ENCODE peak calls at places on chromosome 3, in five cellular contexts. One of them, this sample, is unnamed.

GRCh38 chr3:124275421-124275820 is 283.5 kb upstream of the ROPN1 start:
- DNase-seq in right atrium auricular region: no peak
- DNase-seq in progenitor cell of endocrine pancreas: no peak
- DNase-seq in nephron progenitor cell: no peak
- DNase-seq in glutamatergic neuron: no peak
- DNase-seq in this sample: no peak

GRCh38 chr3:38004415-38005075 is 14.0 kb downstream of the VILL start:
- DNase-seq in right atrium auricular region: peak; percentile 85
- DNase-seq in progenitor cell of endocrine pancreas: peak; percentile 52
- DNase-seq in nephron progenitor cell: peak; percentile 64
- DNase-seq in glutamatergic neuron: peak; percentile 78
- DNase-seq in this sample: peak; percentile 51

GRCh38 chr3:135178566-135178965 is 383.5 kb downstream of the EPHB1 start:
- DNase-seq in right atrium auricular region: no peak
- DNase-seq in progenitor cell of endocrine pancreas: no peak
- DNase-seq in nephron progenitor cell: no peak
- DNase-seq in glutamatergic neuron: no peak
- DNase-seq in this sample: no peak

GRCh38 chr3:187403768-187404270 is 35.6 kb downstream of the RTP4 start:
- DNase-seq in right atrium auricular region: no peak
- DNase-seq in progenitor cell of endocrine pancreas: no peak
- DNase-seq in nephron progenitor cell: no peak
- DNase-seq in glutamatergic neuron: no peak
- DNase-seq in this sample: no peak

GRCh38 chr3:120272294-120272693 is 12.7 kb downstream of the GPR156 start:
- DNase-seq in right atrium auricular region: no peak
- DNase-seq in progenitor cell of endocrine pancreas: no peak
- DNase-seq in nephron progenitor cell: no peak
- DNase-seq in glutamatergic neuron: no peak
- DNase-seq in this sample: no peak

GRCh38 chr3:151085227-151085888 is at the start of gene MED12L:
- DNase-seq in right atrium auricular region: no peak
- DNase-seq in progenitor cell of endocrine pancreas: peak; percentile 77
- DNase-seq in nephron progenitor cell: peak; percentile 88
- DNase-seq in glutamatergic neuron: peak; percentile 88
- DNase-seq in this sample: peak; percentile 94

GRCh38 chr3:119559441-119559963 is at the start of gene CD80:
- DNase-seq in right atrium auricular region: peak; percentile 72
- DNase-seq in progenitor cell of endocrine pancreas: no peak
- DNase-seq in nephron progenitor cell: peak; percentile 8
- DNase-seq in glutamatergic neuron: peak; percentile 35
- DNase-seq in this sample: peak; percentile 58

GRCh38 chr3:134312072-134312872 is 61.6 kb upstream of the RYK start:
- DNase-seq in right atrium auricular region: peak; percentile 60
- DNase-seq in progenitor cell of endocrine pancreas: no peak
- DNase-seq in nephron progenitor cell: peak; percentile 22
- DNase-seq in glutamatergic neuron: peak; percentile 52
- DNase-seq in this sample: peak; percentile 55

GRCh38 chr3:37338500-37338899 is 164.1 kb upstream of the LRRFIP2 start:
- DNase-seq in right atrium auricular region: no peak
- DNase-seq in progenitor cell of endocrine pancreas: no peak
- DNase-seq in nephron progenitor cell: no peak
- DNase-seq in glutamatergic neuron: no peak
- DNase-seq in this sample: no peak

GRCh38 chr3:46504780-46505179 is 7.0 kb downstream of the RTP3 start:
- DNase-seq in right atrium auricular region: no peak
- DNase-seq in progenitor cell of endocrine pancreas: no peak
- DNase-seq in nephron progenitor cell: no peak
- DNase-seq in glutamatergic neuron: no peak
- DNase-seq in this sample: no peak

GRCh38 chr3:165336786-165337185 is 140.6 kb upstream of the SLITRK3 start:
- DNase-seq in right atrium auricular region: no peak
- DNase-seq in progenitor cell of endocrine pancreas: no peak
- DNase-seq in nephron progenitor cell: no peak
- DNase-seq in glutamatergic neuron: no peak
- DNase-seq in this sample: no peak

GRCh38 chr3:133461291-133461690 is 61.4 kb downstream of the BFSP2 start:
- DNase-seq in right atrium auricular region: no peak
- DNase-seq in progenitor cell of endocrine pancreas: no peak
- DNase-seq in nephron progenitor cell: no peak
- DNase-seq in glutamatergic neuron: no peak
- DNase-seq in this sample: no peak

GRCh38 chr3:38235466-38235865 is 30.1 kb upstream of the SLC22A13 start:
- DNase-seq in right atrium auricular region: no peak
- DNase-seq in progenitor cell of endocrine pancreas: no peak
- DNase-seq in nephron progenitor cell: no peak
- DNase-seq in glutamatergic neuron: no peak
- DNase-seq in this sample: no peak

GRCh38 chr3:139534444-139534812 is 5.1 kb downstream of the RBP1 start:
- DNase-seq in right atrium auricular region: no peak
- DNase-seq in progenitor cell of endocrine pancreas: no peak
- DNase-seq in nephron progenitor cell: no peak
- DNase-seq in glutamatergic neuron: no peak
- DNase-seq in this sample: no peak

GRCh38 chr3:81666502-81667121 is 94.8 kb downstream of the GBE1 start:
- DNase-seq in right atrium auricular region: no peak
- DNase-seq in progenitor cell of endocrine pancreas: no peak
- DNase-seq in nephron progenitor cell: no peak
- DNase-seq in glutamatergic neuron: no peak
- DNase-seq in this sample: peak; percentile 14

GRCh38 chr3:104190681-104191080 is 1176.0 kb upstream of the ALCAM start:
- DNase-seq in right atrium auricular region: no peak
- DNase-seq in progenitor cell of endocrine pancreas: no peak
- DNase-seq in nephron progenitor cell: no peak
- DNase-seq in glutamatergic neuron: no peak
- DNase-seq in this sample: no peak

GRCh38 chr3:126866175-126866759 is 116.6 kb upstream of the PLXNA1 start:
- DNase-seq in right atrium auricular region: no peak
- DNase-seq in progenitor cell of endocrine pancreas: no peak
- DNase-seq in nephron progenitor cell: no peak
- DNase-seq in glutamatergic neuron: no peak
- DNase-seq in this sample: no peak

GRCh38 chr3:128429751-128430150 is 36.9 kb downstream of the DNAJB8 start:
- DNase-seq in right atrium auricular region: no peak
- DNase-seq in progenitor cell of endocrine pancreas: no peak
- DNase-seq in nephron progenitor cell: no peak
- DNase-seq in glutamatergic neuron: peak; percentile 10
- DNase-seq in this sample: no peak

GRCh38 chr3:22937536-22937935 is 265.6 kb upstream of the UBE2E2 start:
- DNase-seq in right atrium auricular region: no peak
- DNase-seq in progenitor cell of endocrine pancreas: no peak
- DNase-seq in nephron progenitor cell: no peak
- DNase-seq in glutamatergic neuron: no peak
- DNase-seq in this sample: no peak

GRCh38 chr3:197507081-197507480 is 48.7 kb downstream of the BDH1 start:
- DNase-seq in right atrium auricular region: no peak
- DNase-seq in progenitor cell of endocrine pancreas: no peak
- DNase-seq in nephron progenitor cell: no peak
- DNase-seq in glutamatergic neuron: no peak
- DNase-seq in this sample: no peak

GRCh38 chr3:127709320-127710060 is 36.7 kb downstream of the ABTB1 start:
- DNase-seq in right atrium auricular region: no peak
- DNase-seq in progenitor cell of endocrine pancreas: no peak
- DNase-seq in nephron progenitor cell: no peak
- DNase-seq in glutamatergic neuron: no peak
- DNase-seq in this sample: no peak

GRCh38 chr3:73498764-73499622 is 125.7 kb downstream of the PDZRN3 start:
- DNase-seq in right atrium auricular region: no peak
- DNase-seq in progenitor cell of endocrine pancreas: no peak
- DNase-seq in nephron progenitor cell: no peak
- DNase-seq in glutamatergic neuron: no peak
- DNase-seq in this sample: peak; percentile 33

GRCh38 chr3:95798628-95799027 is 1015.8 kb upstream of the EPHA6 start:
- DNase-seq in right atrium auricular region: no peak
- DNase-seq in progenitor cell of endocrine pancreas: no peak
- DNase-seq in nephron progenitor cell: no peak
- DNase-seq in glutamatergic neuron: no peak
- DNase-seq in this sample: no peak

GRCh38 chr3:100606894-100607512 is 2.4 kb upstream of the ADGRG7 start:
- DNase-seq in right atrium auricular region: no peak
- DNase-seq in progenitor cell of endocrine pancreas: no peak
- DNase-seq in nephron progenitor cell: no peak
- DNase-seq in glutamatergic neuron: no peak
- DNase-seq in this sample: no peak

GRCh38 chr3:15861163-15861562 is 63.4 kb upstream of the ANKRD28 start:
- DNase-seq in right atrium auricular region: no peak
- DNase-seq in progenitor cell of endocrine pancreas: no peak
- DNase-seq in nephron progenitor cell: no peak
- DNase-seq in glutamatergic neuron: no peak
- DNase-seq in this sample: no peak

GRCh38 chr3:129348734-129349133 is 70.1 kb downstream of the HMCES start:
- DNase-seq in right atrium auricular region: no peak
- DNase-seq in progenitor cell of endocrine pancreas: no peak
- DNase-seq in nephron progenitor cell: no peak
- DNase-seq in glutamatergic neuron: no peak
- DNase-seq in this sample: no peak

GRCh38 chr3:106035618-106036017 is 166.8 kb upstream of the CBLB start:
- DNase-seq in right atrium auricular region: no peak
- DNase-seq in progenitor cell of endocrine pancreas: no peak
- DNase-seq in nephron progenitor cell: no peak
- DNase-seq in glutamatergic neuron: no peak
- DNase-seq in this sample: no peak

GRCh38 chr3:152524198-152525140 is 255.7 kb downstream of the MBNL1 start:
- DNase-seq in right atrium auricular region: no peak
- DNase-seq in progenitor cell of endocrine pancreas: no peak
- DNase-seq in nephron progenitor cell: peak; percentile 44
- DNase-seq in glutamatergic neuron: no peak
- DNase-seq in this sample: peak; percentile 15

GRCh38 chr3:69784854-69785523 is 45.7 kb downstream of the MITF start:
- DNase-seq in right atrium auricular region: peak; percentile 86
- DNase-seq in progenitor cell of endocrine pancreas: no peak
- DNase-seq in nephron progenitor cell: peak; percentile 4
- DNase-seq in glutamatergic neuron: no peak
- DNase-seq in this sample: no peak

GRCh38 chr3:154548341-154548740 is 118.4 kb upstream of the GPR149 start:
- DNase-seq in right atrium auricular region: no peak
- DNase-seq in progenitor cell of endocrine pancreas: no peak
- DNase-seq in nephron progenitor cell: no peak
- DNase-seq in glutamatergic neuron: no peak
- DNase-seq in this sample: no peak

GRCh38 chr3:64080839-64081630 is 57.7 kb upstream of the PSMD6 start:
- DNase-seq in right atrium auricular region: no peak
- DNase-seq in progenitor cell of endocrine pancreas: no peak
- DNase-seq in nephron progenitor cell: no peak
- DNase-seq in glutamatergic neuron: no peak
- DNase-seq in this sample: no peak

GRCh38 chr3:59273976-59274375 is 224.2 kb upstream of the CFAP20DC start:
- DNase-seq in right atrium auricular region: no peak
- DNase-seq in progenitor cell of endocrine pancreas: no peak
- DNase-seq in nephron progenitor cell: no peak
- DNase-seq in glutamatergic neuron: no peak
- DNase-seq in this sample: no peak

GRCh38 chr3:172397716-172398405 is 50.4 kb downstream of the GHSR start:
- DNase-seq in right atrium auricular region: no peak
- DNase-seq in progenitor cell of endocrine pancreas: no peak
- DNase-seq in nephron progenitor cell: no peak
- DNase-seq in glutamatergic neuron: no peak
- DNase-seq in this sample: no peak

GRCh38 chr3:9226326-9226725 is 23.1 kb downstream of the SRGAP3 start:
- DNase-seq in right atrium auricular region: no peak
- DNase-seq in progenitor cell of endocrine pancreas: no peak
- DNase-seq in nephron progenitor cell: no peak
- DNase-seq in glutamatergic neuron: no peak
- DNase-seq in this sample: no peak
- TF ChIP-seq CTCF in right atrium auricular region: no peak
- TF ChIP-seq CTCF in progenitor cell of endocrine pancreas: no peak
- TF ChIP-seq CTCF in nephron progenitor cell: no peak
- TF ChIP-seq CTCF in glutamatergic neuron: no peak
- TF ChIP-seq CTCF in this sample: no peak

DNA sequence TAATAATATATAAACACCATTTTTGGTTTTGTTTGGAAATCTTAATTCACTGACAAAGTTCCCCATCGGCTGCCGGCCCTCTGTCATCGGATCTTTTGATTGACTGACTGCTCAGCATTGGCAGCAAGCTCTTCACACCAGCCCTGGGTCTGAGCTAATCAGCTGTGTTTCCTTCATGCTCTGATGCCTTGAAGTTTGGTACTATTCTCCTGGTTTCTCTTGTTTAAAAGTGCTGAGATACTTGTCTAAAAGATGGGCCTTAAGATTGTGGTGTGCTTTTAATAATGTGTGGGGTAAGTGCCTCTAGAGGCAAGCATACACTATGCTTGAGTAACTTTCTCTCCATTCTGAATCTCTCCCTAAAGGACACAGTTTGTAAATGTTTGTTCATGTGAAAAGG is 415.5 kb upstream of the TPRG1 start:
- DNase-seq in right atrium auricular region: no peak
- DNase-seq in progenitor cell of endocrine pancreas: no peak
- DNase-seq in nephron progenitor cell: peak; percentile 6
- DNase-seq in glutamatergic neuron: no peak
- DNase-seq in this sample: no peak
- TF ChIP-seq CTCF in right atrium auricular region: no peak
- TF ChIP-seq CTCF in progenitor cell of endocrine pancreas: no peak
- TF ChIP-seq CTCF in nephron progenitor cell: no peak
- TF ChIP-seq CTCF in glutamatergic neuron: no peak
- TF ChIP-seq CTCF in this sample: no peak

GRCh38 chr3:71310595-71311319 is 272.8 kb downstream of the FOXP1 start:
- DNase-seq in right atrium auricular region: no peak
- DNase-seq in progenitor cell of endocrine pancreas: no peak
- DNase-seq in nephron progenitor cell: no peak
- DNase-seq in glutamatergic neuron: no peak
- DNase-seq in this sample: no peak
- TF ChIP-seq CTCF in right atrium auricular region: peak; percentile 35
- TF ChIP-seq CTCF in progenitor cell of endocrine pancreas: no peak
- TF ChIP-seq CTCF in nephron progenitor cell: no peak
- TF ChIP-seq CTCF in glutamatergic neuron: no peak
- TF ChIP-seq CTCF in this sample: no peak

GRCh38 chr3:156432563-156432962 is 122.4 kb downstream of the SSR3 start:
- DNase-seq in right atrium auricular region: no peak
- DNase-seq in progenitor cell of endocrine pancreas: no peak
- DNase-seq in nephron progenitor cell: no peak
- DNase-seq in glutamatergic neuron: no peak
- DNase-seq in this sample: no peak

GRCh38 chr3:156431334-156432121 is 123.4 kb downstream of the SSR3 start:
- DNase-seq in right atrium auricular region: no peak
- DNase-seq in progenitor cell of endocrine pancreas: no peak
- DNase-seq in nephron progenitor cell: no peak
- DNase-seq in glutamatergic neuron: no peak
- DNase-seq in this sample: no peak

GRCh38 chr3:156433138-156433537 is 121.8 kb downstream of the SSR3 start:
- DNase-seq in right atrium auricular region: no peak
- DNase-seq in progenitor cell of endocrine pancreas: no peak
- DNase-seq in nephron progenitor cell: no peak
- DNase-seq in glutamatergic neuron: no peak
- DNase-seq in this sample: no peak

GRCh38 chr3:156434921-156435320 is 120.0 kb downstream of the SSR3 start:
- DNase-seq in right atrium auricular region: no peak
- DNase-seq in progenitor cell of endocrine pancreas: no peak
- DNase-seq in nephron progenitor cell: no peak
- DNase-seq in glutamatergic neuron: no peak
- DNase-seq in this sample: no peak

DNA sequence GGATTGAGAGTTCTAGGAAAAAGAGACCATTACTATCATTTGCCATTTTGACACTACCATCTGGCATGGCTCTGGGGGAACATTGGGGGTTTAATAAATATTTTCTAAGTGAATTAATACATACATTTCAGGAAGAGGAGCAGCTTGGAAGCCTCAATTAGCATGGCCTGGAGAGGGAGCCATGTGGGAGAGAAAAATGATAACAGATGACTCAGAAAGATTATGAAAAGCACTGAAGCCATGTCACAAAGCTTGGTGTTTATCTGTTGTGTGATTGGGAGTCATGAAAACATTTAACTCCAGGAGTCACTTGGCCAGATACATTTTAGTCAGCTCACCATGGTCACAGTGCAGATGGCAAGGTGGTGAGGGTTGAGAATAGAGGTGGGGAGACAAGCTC is 121.0 kb downstream of the SSR3 start:
- DNase-seq in right atrium auricular region: no peak
- DNase-seq in progenitor cell of endocrine pancreas: no peak
- DNase-seq in nephron progenitor cell: no peak
- DNase-seq in glutamatergic neuron: no peak
- DNase-seq in this sample: no peak
- TF ChIP-seq CTCF in right atrium auricular region: no peak
- TF ChIP-seq CTCF in progenitor cell of endocrine pancreas: no peak
- TF ChIP-seq CTCF in nephron progenitor cell: no peak
- TF ChIP-seq CTCF in glutamatergic neuron: no peak
- TF ChIP-seq CTCF in this sample: no peak

This sample was measured in GM20000.